ENCODE peak calls at places on chromosomes 13 and 19, in five cellular contexts. One of them, this sample, is unnamed.

GRCh38 chr19:39557791-39558622 is 18.0 kb upstream of the EID2 start:
- DNase-seq in K562: no peak
- DNase-seq in SK-N-SH: no peak
- DNase-seq in HepG2: peak; percentile 58
- DNase-seq in GM12878: peak; percentile 41
- DNase-seq in this sample: peak; percentile 11

GRCh38 chr19:21586341-21587116 is 81.1 kb downstream of the ZNF429 start:
- DNase-seq in SK-N-SH: peak; percentile 82
- DNase-seq in K562: no peak
- DNase-seq in HepG2: no peak
- DNase-seq in GM12878: no peak
- DNase-seq in this sample: no peak

GRCh38 chr19:15330801-15331418 is 1.4 kb downstream of the BRD4 start:
- DNase-seq in SK-N-SH: peak; percentile 42
- DNase-seq in K562: peak; percentile 48
- DNase-seq in HepG2: no peak
- DNase-seq in GM12878: no peak
- DNase-seq in this sample: peak; percentile 89

GRCh38 chr19:44848805-44849457 is 2.8 kb downstream of the NECTIN2 start:
- DNase-seq in GM12878: no peak
- DNase-seq in K562: no peak
- DNase-seq in SK-N-SH: peak; percentile 47
- DNase-seq in HepG2: no peak
- DNase-seq in this sample: no peak

GRCh38 chr13:24064258-24064860 is 96.2 kb upstream of the SPATA13 start:
- DNase-seq in SK-N-SH: no peak
- DNase-seq in HepG2: no peak
- DNase-seq in K562: no peak
- DNase-seq in GM12878: no peak
- DNase-seq in this sample: no peak

GRCh38 chr13:73210218-73210883 is 151.5 kb downstream of the KLF5 start:
- DNase-seq in SK-N-SH: no peak
- DNase-seq in HepG2: peak; percentile 82
- DNase-seq in GM12878: no peak
- DNase-seq in K562: no peak
- DNase-seq in this sample: no peak

GRCh38 chr19:10644351-10645007 is 9.7 kb upstream of the ILF3 start:
- DNase-seq in GM12878: no peak
- DNase-seq in SK-N-SH: peak; percentile 93
- DNase-seq in K562: peak; percentile 92
- DNase-seq in HepG2: peak; percentile 74
- DNase-seq in this sample: peak; percentile 69

GRCh38 chr19:52673014-52673413 is 34.9 kb upstream of the ZNF83 start:
- DNase-seq in HepG2: no peak
- DNase-seq in SK-N-SH: no peak
- DNase-seq in GM12878: no peak
- DNase-seq in K562: no peak
- DNase-seq in this sample: peak; percentile 43

GRCh38 chr13:20960663-20961309 is 58.2 kb upstream of the XPO4 start:
- DNase-seq in K562: no peak
- DNase-seq in GM12878: no peak
- DNase-seq in HepG2: peak; percentile 78
- DNase-seq in SK-N-SH: no peak
- DNase-seq in this sample: no peak
- TF ChIP-seq MXI1 in K562: no peak
- TF ChIP-seq MXI1 in GM12878: no peak
- TF ChIP-seq MXI1 in HepG2: peak; percentile 19
- TF ChIP-seq MXI1 in SK-N-SH: no peak
- TF ChIP-seq MXI1 in this sample: no peak

GRCh38 chr13:30170569-30170968 is 136.8 kb downstream of the KATNAL1 start:
- DNase-seq in HepG2: no peak
- DNase-seq in SK-N-SH: no peak
- DNase-seq in K562: no peak
- DNase-seq in GM12878: no peak
- DNase-seq in this sample: no peak

GRCh38 chr13:30165071-30165470 is 142.3 kb downstream of the KATNAL1 start:
- DNase-seq in K562: no peak
- DNase-seq in GM12878: no peak
- DNase-seq in SK-N-SH: no peak
- DNase-seq in HepG2: no peak
- DNase-seq in this sample: no peak

GRCh38 chr13:30164141-30164540 is 143.2 kb downstream of the KATNAL1 start:
- DNase-seq in HepG2: no peak
- DNase-seq in GM12878: no peak
- DNase-seq in SK-N-SH: no peak
- DNase-seq in K562: no peak
- DNase-seq in this sample: no peak

GRCh38 chr13:30169442-30169841 is 137.9 kb downstream of the KATNAL1 start:
- DNase-seq in HepG2: no peak
- DNase-seq in GM12878: no peak
- DNase-seq in K562: no peak
- DNase-seq in SK-N-SH: no peak
- DNase-seq in this sample: no peak

DNA sequence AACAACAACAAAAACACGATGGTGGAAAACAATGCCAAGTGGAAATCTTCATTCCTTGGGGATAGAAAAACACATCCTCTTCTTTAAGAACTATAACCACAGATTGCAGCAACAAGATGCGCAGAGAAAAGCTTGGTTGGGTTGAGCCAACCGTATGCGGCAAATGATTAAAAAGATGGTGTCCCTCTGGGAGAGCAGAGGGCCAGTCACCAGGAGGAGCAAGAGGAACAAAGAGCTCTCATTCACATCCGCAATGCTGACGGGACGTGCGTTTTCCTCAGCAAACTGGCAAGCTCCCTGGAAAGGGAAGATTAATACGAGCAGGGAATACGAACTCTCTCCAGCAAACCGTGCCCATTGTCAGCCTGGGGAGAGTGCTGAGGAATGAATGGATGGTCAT is 141.6 kb downstream of the KATNAL1 start:
- DNase-seq in HepG2: no peak
- DNase-seq in GM12878: no peak
- DNase-seq in SK-N-SH: no peak
- DNase-seq in K562: no peak
- DNase-seq in this sample: no peak
- TF ChIP-seq MXI1 in HepG2: no peak
- TF ChIP-seq MXI1 in GM12878: no peak
- TF ChIP-seq MXI1 in SK-N-SH: no peak
- TF ChIP-seq MXI1 in K562: no peak
- TF ChIP-seq MXI1 in this sample: no peak

DNA sequence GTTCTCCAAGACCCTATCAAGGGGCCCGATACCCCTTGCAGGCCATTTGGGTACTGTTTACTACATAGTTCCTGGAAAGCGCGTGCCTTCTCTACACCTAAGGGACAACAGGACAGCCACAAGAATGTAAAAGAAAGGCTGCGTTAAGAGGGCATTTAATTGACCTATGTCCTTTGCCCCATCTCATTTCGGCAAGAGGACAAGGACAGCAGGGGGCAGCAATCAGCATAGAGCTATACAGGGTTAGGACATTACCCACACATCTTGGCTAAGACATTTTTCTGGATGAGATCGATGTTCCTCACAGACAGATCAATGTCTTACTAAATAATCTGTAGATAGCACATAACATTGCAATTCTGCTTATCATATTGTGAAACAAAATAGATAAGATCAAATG is 41.2 kb downstream of the FLT3 start:
- DNase-seq in GM12878: no peak
- DNase-seq in HepG2: peak; percentile 48
- DNase-seq in SK-N-SH: peak; percentile 7
- DNase-seq in K562: peak; percentile 44
- DNase-seq in this sample: peak; percentile 15
- TF ChIP-seq MXI1 in GM12878: no peak
- TF ChIP-seq MXI1 in HepG2: no peak
- TF ChIP-seq MXI1 in SK-N-SH: no peak
- TF ChIP-seq MXI1 in K562: no peak
- TF ChIP-seq MXI1 in this sample: no peak

DNA sequence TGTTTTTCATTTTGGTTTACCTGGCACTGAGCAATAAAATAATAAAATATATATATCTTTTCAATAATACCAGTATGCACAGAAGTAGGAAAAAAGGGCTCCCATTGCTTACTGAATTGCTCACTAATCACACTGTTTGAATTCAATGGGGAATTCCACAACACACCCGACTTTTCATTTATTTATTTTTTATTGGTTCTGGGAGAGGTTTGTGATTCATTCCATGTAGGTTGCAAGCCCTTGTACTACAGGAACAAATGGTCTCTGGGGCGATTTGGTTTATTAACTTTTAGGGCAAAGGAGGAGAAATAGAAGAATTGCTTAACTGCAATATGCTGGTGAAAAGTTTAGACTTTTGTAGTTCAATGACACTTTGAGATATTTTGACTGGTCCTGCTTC is 207.4 kb downstream of the DCT start:
- DNase-seq in K562: no peak
- DNase-seq in HepG2: no peak
- DNase-seq in SK-N-SH: no peak
- DNase-seq in GM12878: no peak
- DNase-seq in this sample: peak; percentile 79
- TF ChIP-seq MXI1 in K562: no peak
- TF ChIP-seq MXI1 in HepG2: no peak
- TF ChIP-seq MXI1 in SK-N-SH: no peak
- TF ChIP-seq MXI1 in GM12878: no peak
- TF ChIP-seq MXI1 in this sample: no peak

GRCh38 chr13:48318014-48318713 is 14.6 kb downstream of the RB1 start:
- DNase-seq in K562: no peak
- DNase-seq in SK-N-SH: no peak
- DNase-seq in GM12878: no peak
- DNase-seq in HepG2: no peak
- DNase-seq in this sample: no peak
- TF ChIP-seq MXI1 in K562: no peak
- TF ChIP-seq MXI1 in SK-N-SH: no peak
- TF ChIP-seq MXI1 in GM12878: no peak
- TF ChIP-seq MXI1 in HepG2: no peak
- TF ChIP-seq MXI1 in this sample: no peak

GRCh38 chr13:37492061-37492460 is 106.5 kb downstream of the POSTN start:
- DNase-seq in HepG2: no peak
- DNase-seq in GM12878: no peak
- DNase-seq in K562: no peak
- DNase-seq in SK-N-SH: no peak
- DNase-seq in this sample: peak; percentile 26
- TF ChIP-seq MXI1 in HepG2: no peak
- TF ChIP-seq MXI1 in GM12878: no peak
- TF ChIP-seq MXI1 in K562: no peak
- TF ChIP-seq MXI1 in SK-N-SH: no peak
- TF ChIP-seq MXI1 in this sample: no peak